ENCODE peak calls at places on chromosomes 2 and 18, in four cellular contexts. B is heart left ventricle, J is A549, L is sigmoid colon. U is an unnamed sample.

GRCh38 chr2:235330775-235331438 is 162.9 kb upstream of the AGAP1 start:
- DNase-seq in B (no peak), J (peak; percentile 96), L (no peak), U (no peak)

GRCh38 chr18:26806224-26806623 is 59.3 kb downstream of the AQP4 start:
- DNase-seq in B (no peak), J (peak; percentile 6), L (no peak), U (no peak)

GRCh38 chr2:166417669-166418068 is 41.9 kb upstream of the SCN9A start:
- DNase-seq in B (no peak), J (peak; percentile 58), L (no peak), U (no peak)

GRCh38 chr2:37918742-37919186 is 6.3 kb upstream of the RMDN2 start:
- DNase-seq in B (no peak), J (no peak), L (no peak), U (no peak)

GRCh38 chr2:177543007-177543760 is 150.6 kb downstream of the AGPS start:
- DNase-seq in B (no peak), J (no peak), L (peak; percentile 68), U (no peak)

GRCh38 chr2:61538920-61539559 is 884 bp upstream of the XPO1 start:
- DNase-seq in B (no peak), J (peak; percentile 65), L (peak; percentile 68), U (peak; percentile 68)

GRCh38 chr2:118808429-118808809 is 39.0 kb downstream of the EN1 start:
- DNase-seq in B (no peak), J (no peak), L (no peak), U (no peak)

GRCh38 chr2:96848264-96848663 is 4.4 kb upstream of the ANKRD23 start:
- DNase-seq in B (no peak), J (no peak), L (no peak), U (no peak)

GRCh38 chr2:181072486-181072885 is 92.1 kb downstream of the UBE2E3 start:
- DNase-seq in B (no peak), J (no peak), L (no peak), U (no peak)

GRCh38 chr2:28413152-28413895 is 20.7 kb downstream of the FOSL2 start:
- DNase-seq in B (peak; percentile 68), J (peak; percentile 51), L (peak; percentile 73), U (no peak)

GRCh38 chr2:215038411-215038810 is 100.0 kb downstream of the ABCA12 start:
- DNase-seq in B (no peak), J (no peak), L (no peak), U (no peak)

GRCh38 chr2:135603543-135603942 is 72.3 kb downstream of the R3HDM1 start:
- DNase-seq in B (no peak), J (no peak), L (no peak), U (peak; percentile 84)

GRCh38 chr2:100422320-100422719 is 4.9 kb upstream of the CHST10 start:
- DNase-seq in B (no peak), J (peak; percentile 50), L (no peak), U (peak; percentile 23)

GRCh38 chr2:38598991-38599295 is 3.8 kb downstream of the HNRNPLL start:
- DNase-seq in B (no peak), J (no peak), L (no peak), U (no peak)

GRCh38 chr18:73662440-73662839 is 485.2 kb downstream of the FBXO15 start:
- DNase-seq in B (no peak), J (no peak), L (no peak), U (no peak)
- TF ChIP-seq POLR2A in B (no peak), J (no peak), L (no peak), U (no peak)

GRCh38 chr2:113202305-113203216 is 28.8 kb downstream of the PSD4 start:
- DNase-seq in B (no peak), J (no peak), L (no peak), U (peak; percentile 83)
- TF ChIP-seq POLR2A in B (no peak), J (no peak), L (no peak), U (no peak)

GRCh38 chr2:225041210-225041870 is 928 bp downstream of the DOCK10 start:
- DNase-seq in B (no peak), J (peak; percentile 55), L (no peak), U (peak; percentile 3)
- TF ChIP-seq POLR2A in B (no peak), J (no peak), L (no peak), U (no peak)

GRCh38 chr2:230668184-230668938 is 44.3 kb upstream of the CAB39 start:
- DNase-seq in B (peak; percentile 71), J (no peak), L (no peak), U (no peak)

GRCh38 chr2:230666885-230667712 is 45.5 kb upstream of the CAB39 start:
- DNase-seq in B (peak; percentile 51), J (no peak), L (no peak), U (no peak)

GRCh38 chr2:230671117-230671516 is 41.5 kb upstream of the CAB39 start:
- DNase-seq in B (no peak), J (no peak), L (no peak), U (no peak)

GRCh38 chr2:230669386-230669935 is 43.2 kb upstream of the CAB39 start:
- DNase-seq in B (no peak), J (no peak), L (no peak), U (no peak)

DNA sequence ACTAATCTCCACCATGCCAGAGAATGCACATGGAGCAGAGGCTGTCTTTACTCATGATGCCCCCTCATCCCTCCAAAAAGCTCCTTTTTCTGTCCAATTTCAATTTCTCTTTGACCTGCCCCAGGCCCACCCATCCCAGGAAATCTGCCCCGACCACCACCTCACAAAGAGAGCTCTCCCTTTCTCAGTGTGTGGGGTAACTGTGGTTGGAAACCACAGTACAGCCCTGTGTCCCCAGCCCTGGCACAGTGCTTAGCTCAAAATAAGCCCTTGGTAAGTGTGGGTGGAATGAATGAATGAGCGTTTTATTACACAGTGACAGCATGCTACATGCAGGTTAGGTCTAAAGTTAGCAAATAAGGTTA is 43.7 kb upstream of the CAB39 start:
- DNase-seq in B (no peak), J (no peak), L (no peak), U (no peak)
- TF ChIP-seq POLR2A in B (no peak), J (no peak), L (no peak), U (no peak)